ENCODE peak calls at places on chromosomes 13 and 19, in six cellular contexts. L, G, X, I, B and F are unnamed samples.

GRCh38 chr13:77878186-77878585 is 40.4 kb downstream of the EDNRB start:
- DNase-seq in L (peak; percentile 31), G (no peak), X (no peak), I (no peak), B (no peak), F (no peak)

GRCh38 chr13:97875218-97875617 is 78.3 kb upstream of the IPO5 start:
- DNase-seq in L (no peak), G (no peak), X (no peak), I (no peak), B (no peak), F (no peak)

GRCh38 chr13:81395368-81395767 is 1054.4 kb upstream of the SPRY2 start:
- DNase-seq in L (no peak), G (no peak), X (no peak), I (no peak), B (no peak), F (no peak)

GRCh38 chr13:109809216-109809890 is 23.0 kb upstream of the IRS2 start:
- DNase-seq in L (peak; percentile 27), G (no peak), X (no peak), I (no peak), B (no peak), F (no peak)

GRCh38 chr13:70170689-70171088 is 62.4 kb upstream of the KLHL1 start:
- DNase-seq in L (no peak), G (no peak), X (no peak), I (no peak), B (no peak), F (no peak)

GRCh38 chr13:44930907-44931676 is 58.2 kb downstream of the NUFIP1 start:
- DNase-seq in L (no peak), G (peak; percentile 54), X (no peak), I (no peak), B (no peak), F (no peak)

GRCh38 chr13:113990321-113990837 is 16.5 kb upstream of the C13orf46 start:
- DNase-seq in L (no peak), G (no peak), X (peak; percentile 33), I (no peak), B (no peak), F (no peak)

GRCh38 chr19:5452594-5453565 is 2.3 kb upstream of the ZNRF4 start:
- DNase-seq in L (peak; percentile 20), G (peak; percentile 20), X (no peak), I (no peak), B (no peak), F (no peak)

GRCh38 chr13:101144808-101145419 is 271.4 kb downstream of the NALCN start:
- DNase-seq in L (peak; percentile 71), G (peak; percentile 47), X (no peak), I (no peak), B (no peak), F (peak; percentile 12)

GRCh38 chr19:16736709-16737108 is 17.1 kb downstream of the NWD1 start:
- DNase-seq in L (no peak), G (peak; percentile 10), X (no peak), I (no peak), B (no peak), F (no peak)

GRCh38 chr13:34358811-34359513 is 541.0 kb downstream of the RFC3 start:
- DNase-seq in L (peak; percentile 72), G (peak; percentile 95), X (no peak), I (no peak), B (no peak), F (no peak)

GRCh38 chr13:113533441-113533840 is 42.9 kb upstream of the DCUN1D2 start:
- DNase-seq in L (peak; percentile 65), G (no peak), X (no peak), I (no peak), B (peak; percentile 43), F (no peak)

GRCh38 chr13:74464656-74465055 is 330.5 kb upstream of the KLF12 start:
- DNase-seq in L (no peak), G (no peak), X (no peak), I (peak; percentile 16), B (no peak), F (no peak)

GRCh38 chr13:112066624-112067004 is 335 bp upstream of the SOX1 start:
- DNase-seq in L (no peak), G (peak; percentile 49), X (no peak), I (peak; percentile 52), B (no peak), F (peak; percentile 6)

GRCh38 chr13:80685942-80686341 is 345.0 kb upstream of the SPRY2 start:
- DNase-seq in L (no peak), G (no peak), X (no peak), I (no peak), B (no peak), F (no peak)

GRCh38 chr13:99956473-99957349 is 14.9 kb downstream of the ZIC5 start:
- DNase-seq in L (no peak), G (no peak), X (peak; percentile 68), I (no peak), B (no peak), F (no peak)

GRCh38 chr13:110067355-110068175 is 239.4 kb downstream of the COL4A1 start:
- DNase-seq in L (no peak), G (peak; percentile 15), X (no peak), I (peak; percentile 33), B (no peak), F (no peak)

GRCh38 chr19:49573451-49573850 is 6.9 kb downstream of the NOSIP start:
- DNase-seq in L (peak; percentile 20), G (no peak), X (no peak), I (no peak), B (no peak), F (no peak)

GRCh38 chr19:5093297-5093858 is 124.5 kb downstream of the KDM4B start:
- DNase-seq in L (no peak), G (no peak), X (peak; percentile 77), I (peak; percentile 52), B (no peak), F (no peak)

GRCh38 chr19:45025264-45025663 is 13.6 kb upstream of the CLASRP start:
- DNase-seq in L (no peak), G (no peak), X (no peak), I (no peak), B (no peak), F (no peak)

GRCh38 chr13:98374750-98375149 is 197.7 kb upstream of the RNF113B start:
- DNase-seq in L (no peak), G (no peak), X (no peak), I (no peak), B (no peak), F (no peak)

GRCh38 chr13:103006706-103007426 is 59.4 kb downstream of the SLC10A2 start:
- DNase-seq in L (no peak), G (no peak), X (no peak), I (no peak), B (no peak), F (no peak)

GRCh38 chr13:40433577-40433976 is 232.9 kb downstream of the FOXO1 start:
- DNase-seq in L (no peak), G (no peak), X (no peak), I (no peak), B (no peak), F (peak; percentile 70)

GRCh38 chr13:44660050-44660449 is 83.9 kb upstream of the TSC22D1 start:
- DNase-seq in L (no peak), G (no peak), X (no peak), I (no peak), B (no peak), F (no peak)

GRCh38 chr13:30734434-30734833 is 909 bp upstream of the ALOX5AP start:
- DNase-seq in L (peak; percentile 74), G (peak; percentile 87), X (no peak), I (no peak), B (no peak), F (no peak)

GRCh38 chr19:36574762-36575161 is 1.7 kb upstream of the ZNF529 start:
- DNase-seq in L (no peak), G (no peak), X (no peak), I (no peak), B (no peak), F (no peak)

GRCh38 chr19:56837492-56837891 is 3.0 kb downstream of the PEG3 start:
- DNase-seq in L (no peak), G (no peak), X (peak; percentile 95), I (peak; percentile 75), B (peak; percentile 76), F (no peak)

GRCh38 chr19:56837004-56837403 is 3.5 kb downstream of the PEG3 start:
- DNase-seq in L (no peak), G (no peak), X (no peak), I (no peak), B (no peak), F (no peak)

GRCh38 chr19:56838680-56838929 is 1.9 kb downstream of the PEG3 start:
- DNase-seq in L (no peak), G (no peak), X (no peak), I (no peak), B (no peak), F (no peak)

GRCh38 chr19:56838930-56839664 is 1.4 kb downstream of the PEG3 start:
- DNase-seq in L (no peak), G (peak; percentile 22), X (peak; percentile 97), I (peak; percentile 96), B (peak; percentile 97), F (no peak)

GRCh38 chr19:56837892-56838679 is 2.4 kb downstream of the PEG3 start:
- DNase-seq in L (no peak), G (no peak), X (peak; percentile 89), I (peak; percentile 66), B (peak; percentile 66), F (no peak)
- TF ChIP-seq CTCF in L (no peak), G (no peak), X (no peak), I (peak; percentile 61), B (peak; percentile 23), F (no peak)

DNA sequence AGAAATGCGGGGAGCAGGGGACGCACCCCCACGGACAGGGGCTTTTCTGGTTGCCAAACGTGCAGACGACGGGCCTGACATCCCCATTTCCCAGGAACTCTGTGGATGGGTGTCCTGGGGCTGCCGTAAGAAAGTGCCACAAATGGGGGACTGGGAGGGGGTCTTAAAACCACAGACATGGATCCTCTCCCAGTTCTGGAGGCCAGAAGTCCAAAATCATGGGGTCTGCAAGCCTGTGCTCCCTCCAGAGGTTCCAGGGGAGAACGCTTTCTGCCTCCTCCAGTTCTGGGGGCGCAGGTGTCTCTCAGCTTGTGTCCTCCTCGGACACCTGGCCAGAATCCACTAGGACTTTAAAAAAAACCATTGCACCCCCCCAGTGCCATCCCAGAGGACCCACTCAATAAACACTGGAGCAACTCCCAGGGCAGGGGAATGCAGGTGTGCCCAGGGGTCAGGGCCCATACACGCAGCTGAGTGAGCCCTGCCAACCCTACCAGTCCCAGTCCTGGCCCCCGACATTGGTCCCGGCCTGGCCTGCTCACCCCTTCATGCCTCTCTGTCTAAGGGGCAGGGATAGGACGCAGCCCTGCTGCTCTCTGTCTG is 103.9 kb downstream of the GADD45B start:
- DNase-seq in L (no peak), G (no peak), X (peak; percentile 64), I (no peak), B (no peak), F (no peak)
- H3K4me1 ChIP-seq in L (peaks cover 15% of the 10 kb centered on the region), G (peaks cover 23% of the 10 kb centered on the region), X (peaks cover 11% of the 10 kb centered on the region), I (peaks cover 52% of the 10 kb centered on the region), B (peaks cover 10% of the 10 kb centered on the region), F (peaks cover 11% of the 10 kb centered on the region)

GRCh38 chr13:23510544-23510916 is 59.7 kb upstream of the TNFRSF19 start:
- DNase-seq in L (no peak), G (no peak), X (no peak), I (no peak), B (no peak), F (no peak)
- TF ChIP-seq CTCF in L (no peak), G (no peak), X (no peak), I (no peak), B (no peak), F (no peak)

DNA sequence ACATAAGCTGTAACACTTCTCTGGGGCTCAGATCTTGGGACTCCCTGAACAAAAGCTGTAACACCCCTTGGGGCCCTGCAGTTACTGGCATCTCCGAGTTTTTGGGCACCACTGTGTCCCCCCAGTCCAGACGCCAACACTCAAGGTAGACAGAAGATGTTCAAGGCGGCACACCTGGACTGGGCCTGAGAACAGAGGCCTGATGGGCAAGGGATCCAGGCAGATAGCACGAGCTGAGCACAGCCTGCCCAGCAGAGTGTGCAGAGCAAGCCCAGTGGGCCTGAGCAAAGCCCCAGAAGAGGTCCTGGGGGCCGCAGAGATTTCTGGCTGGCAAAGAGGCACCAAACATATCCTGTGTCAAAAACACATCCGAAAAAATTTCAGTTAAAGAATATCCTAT is 1163.3 kb upstream of the PRR20A start:
- DNase-seq in L (no peak), G (no peak), X (no peak), I (no peak), B (no peak), F (no peak)
- H3K4me1 ChIP-seq in L (no peaks in the 10 kb centered on the region), G (no peaks in the 10 kb centered on the region), X (no peaks in the 10 kb centered on the region), I (no peaks in the 10 kb centered on the region), B (no peaks in the 10 kb centered on the region), F (no peaks in the 10 kb centered on the region)